ENCODE peak calls at places on chromosomes 2 and 18, in eight cellular contexts. One of them, this sample, is unnamed.

GRCh38 chr2:68799138-68799537 is 64.5 kb downstream of the ARHGAP25 start:
- DNase-seq in Right ventricle myocardium superior: no peak
- DNase-seq in endothelial cell: no peak
- DNase-seq in EH: no peak
- DNase-seq in fibroblast of mammary gland: no peak
- DNase-seq in tibial nerve: no peak
- DNase-seq in activated CD4-positive, CD25-positive, alpha-beta regulatory T cell: no peak
- DNase-seq in NCI-H748 treated with DMSO at 0.1 percent for 48 hours: no peak
- DNase-seq in this sample: no peak

GRCh38 chr2:19874726-19875125 is 27.1 kb downstream of the TTC32 start:
- DNase-seq in Right ventricle myocardium superior: no peak
- DNase-seq in endothelial cell: no peak
- DNase-seq in EH: no peak
- DNase-seq in fibroblast of mammary gland: no peak
- DNase-seq in tibial nerve: no peak
- DNase-seq in activated CD4-positive, CD25-positive, alpha-beta regulatory T cell: no peak
- DNase-seq in NCI-H748 treated with DMSO at 0.1 percent for 48 hours: no peak
- DNase-seq in this sample: no peak

GRCh38 chr2:226002438-226002837 is 602.9 kb downstream of the NYAP2 start:
- DNase-seq in Right ventricle myocardium superior: peak; percentile 42
- DNase-seq in endothelial cell: no peak
- DNase-seq in EH: peak; percentile 93
- DNase-seq in fibroblast of mammary gland: peak; percentile 91
- DNase-seq in tibial nerve: no peak
- DNase-seq in activated CD4-positive, CD25-positive, alpha-beta regulatory T cell: no peak
- DNase-seq in NCI-H748 treated with DMSO at 0.1 percent for 48 hours: no peak
- DNase-seq in this sample: peak; percentile 44

GRCh38 chr2:85601771-85602475 is 575 bp downstream of the TMEM150A start:
- DNase-seq in Right ventricle myocardium superior: peak; percentile 85
- DNase-seq in endothelial cell: no peak
- DNase-seq in EH: peak; percentile 64
- DNase-seq in fibroblast of mammary gland: no peak
- DNase-seq in tibial nerve: peak; percentile 48
- DNase-seq in activated CD4-positive, CD25-positive, alpha-beta regulatory T cell: no peak
- DNase-seq in NCI-H748 treated with DMSO at 0.1 percent for 48 hours: no peak
- DNase-seq in this sample: peak; percentile 77

GRCh38 chr18:50126466-50126865 is 68.5 kb downstream of the MYO5B start:
- DNase-seq in Right ventricle myocardium superior: no peak
- DNase-seq in endothelial cell: no peak
- DNase-seq in EH: no peak
- DNase-seq in fibroblast of mammary gland: peak; percentile 5
- DNase-seq in tibial nerve: no peak
- DNase-seq in activated CD4-positive, CD25-positive, alpha-beta regulatory T cell: no peak
- DNase-seq in NCI-H748 treated with DMSO at 0.1 percent for 48 hours: no peak
- DNase-seq in this sample: peak; percentile 36

GRCh38 chr2:27054721-27055120 is 3.3 kb downstream of the AGBL5 start:
- DNase-seq in Right ventricle myocardium superior: no peak
- DNase-seq in endothelial cell: no peak
- DNase-seq in EH: no peak
- DNase-seq in fibroblast of mammary gland: no peak
- DNase-seq in tibial nerve: no peak
- DNase-seq in activated CD4-positive, CD25-positive, alpha-beta regulatory T cell: no peak
- DNase-seq in NCI-H748 treated with DMSO at 0.1 percent for 48 hours: no peak
- DNase-seq in this sample: no peak

GRCh38 chr18:9679125-9679524 is 29.0 kb upstream of the RAB31 start:
- DNase-seq in Right ventricle myocardium superior: no peak
- DNase-seq in endothelial cell: no peak
- DNase-seq in EH: no peak
- DNase-seq in fibroblast of mammary gland: no peak
- DNase-seq in tibial nerve: no peak
- DNase-seq in activated CD4-positive, CD25-positive, alpha-beta regulatory T cell: no peak
- DNase-seq in NCI-H748 treated with DMSO at 0.1 percent for 48 hours: no peak
- DNase-seq in this sample: no peak

GRCh38 chr18:8960740-8961657 is 141.5 kb upstream of the NDUFV2 start:
- DNase-seq in Right ventricle myocardium superior: no peak
- DNase-seq in endothelial cell: no peak
- DNase-seq in EH: peak; percentile 72
- DNase-seq in fibroblast of mammary gland: peak; percentile 85
- DNase-seq in tibial nerve: no peak
- DNase-seq in activated CD4-positive, CD25-positive, alpha-beta regulatory T cell: no peak
- DNase-seq in NCI-H748 treated with DMSO at 0.1 percent for 48 hours: no peak
- DNase-seq in this sample: peak; percentile 74

GRCh38 chr18:13414102-13414501 is 195.5 kb downstream of the LDLRAD4 start:
- DNase-seq in Right ventricle myocardium superior: no peak
- DNase-seq in endothelial cell: no peak
- DNase-seq in EH: no peak
- DNase-seq in fibroblast of mammary gland: no peak
- DNase-seq in tibial nerve: no peak
- DNase-seq in activated CD4-positive, CD25-positive, alpha-beta regulatory T cell: no peak
- DNase-seq in NCI-H748 treated with DMSO at 0.1 percent for 48 hours: no peak
- DNase-seq in this sample: no peak